ENCODE peak calls at places on chromosomes 6 and 20, in four cellular contexts. H is GM23248, O is mesendoderm, F is IMR-90. I is an unnamed sample.

GRCh38 chr6:30463651-30464618 is 25.4 kb upstream of the HLA-E start:
- DNase-seq in H (peak; percentile 68), O (no peak), F (peak; percentile 50), I (no peak)

GRCh38 chr6:156190270-156190669 is 586.9 kb upstream of the ARID1B start:
- DNase-seq in O (no peak), H (no peak), F (no peak), I (no peak)

GRCh38 chr6:43990627-43991619 is 136.3 kb downstream of the MRPL14 start:
- DNase-seq in H (peak; percentile 55), O (no peak), F (peak; percentile 89), I (no peak)

GRCh38 chr20:47985092-47985850 is 200.0 kb upstream of the SULF2 start:
- DNase-seq in F (peak; percentile 18), O (peak; percentile 64), H (peak; percentile 49), I (no peak)

GRCh38 chr6:24566020-24566752 is 71.4 kb downstream of the ALDH5A1 start:
- DNase-seq in H (peak; percentile 45), O (no peak), F (peak; percentile 10), I (no peak)

GRCh38 chr6:37103169-37104039 is 66.5 kb upstream of the PIM1 start:
- DNase-seq in F (no peak), H (peak; percentile 57), O (peak; percentile 46), I (peak; percentile 11)

GRCh38 chr6:22043284-22043962 is 253.4 kb downstream of the PRL start:
- DNase-seq in O (peak; percentile 31), F (peak; percentile 31), H (peak; percentile 22), I (no peak)

GRCh38 chr20:57330998-57331397 is 1.4 kb downstream of the SPO11 start:
- DNase-seq in F (no peak), H (peak; percentile 75), O (no peak), I (no peak)

GRCh38 chr6:33826537-33826936 is 22.7 kb upstream of the MLN start:
- DNase-seq in H (no peak), F (no peak), O (no peak), I (no peak)

GRCh38 chr20:4853004-4853403 is 131.3 kb downstream of the PRND start:
- DNase-seq in O (no peak), H (no peak), F (no peak), I (no peak)

GRCh38 chr6:153588328-153588727 is 450.7 kb upstream of the OPRM1 start:
- DNase-seq in H (no peak), O (no peak), F (no peak), I (no peak)

GRCh38 chr6:19836799-19837510 is at the start of gene ID4:
- DNase-seq in O (peak; percentile 99), F (peak; percentile 96), H (peak; percentile 99), I (peak; percentile 94)

GRCh38 chr6:151443911-151444621 is 7.9 kb downstream of the RMND1 start:
- DNase-seq in O (no peak), H (no peak), F (no peak), I (no peak)

GRCh38 chr6:5036309-5036708 is 32.5 kb upstream of the RPP40 start:
- DNase-seq in H (peak; percentile 86), F (peak; percentile 67), O (peak; percentile 95), I (no peak)

GRCh38 chr20:24676353-24676977 is 207.0 kb downstream of the SYNDIG1 start:
- DNase-seq in O (no peak), H (no peak), F (no peak), I (no peak)

GRCh38 chr6:5071216-5071615 is 13.9 kb upstream of the PPP1R3G start:
- DNase-seq in O (no peak), H (no peak), F (no peak), I (no peak)

GRCh38 chr6:169559001-169559441 is 142.8 kb downstream of the WDR27 start:
- DNase-seq in F (peak; percentile 37), O (no peak), H (peak; percentile 63), I (no peak)

GRCh38 chr6:18425218-18425617 is 38.1 kb downstream of the RNF144B start:
- DNase-seq in F (no peak), H (no peak), O (peak; percentile 23), I (no peak)

GRCh38 chr6:119891638-119892037 is 542.1 kb upstream of the MAN1A1 start:
- DNase-seq in F (no peak), O (no peak), H (no peak), I (no peak)

GRCh38 chr6:165663283-165663735 is 268 bp upstream of the PDE10A start:
- DNase-seq in H (peak; percentile 40), O (peak; percentile 63), F (peak; percentile 61), I (no peak)

GRCh38 chr6:159099311-159099710 is 54.5 kb upstream of the TAGAP start:
- DNase-seq in H (no peak), O (no peak), F (no peak), I (no peak)

GRCh38 chr6:37648465-37649330 is 49.0 kb downstream of the MDGA1 start:
- DNase-seq in O (peak; percentile 98), F (no peak), H (peak; percentile 41), I (no peak)

GRCh38 chr6:45174045-45174444 is 154.1 kb upstream of the RUNX2 start:
- DNase-seq in F (no peak), O (no peak), H (no peak), I (no peak)

GRCh38 chr6:87407531-87407895 is 259 bp upstream of the CFAP206 start:
- DNase-seq in O (no peak), F (peak; percentile 41), H (peak; percentile 79), I (no peak)

GRCh38 chr6:83536034-83536646 is 23.8 kb downstream of the PRSS35 start:
- DNase-seq in O (peak; percentile 73), F (peak; percentile 53), H (peak; percentile 64), I (no peak)

GRCh38 chr6:158706369-158706982 is 56.6 kb downstream of the SYTL3 start:
- DNase-seq in O (peak; percentile 96), F (peak; percentile 51), H (peak; percentile 77), I (no peak)

GRCh38 chr6:44176935-44177509 is 18.4 kb downstream of the CAPN11 start:
- DNase-seq in F (no peak), O (no peak), H (no peak), I (no peak)

GRCh38 chr6:144908004-144908403 is 622.9 kb downstream of the UTRN start:
- DNase-seq in H (no peak), F (peak; percentile 54), O (no peak), I (no peak)

GRCh38 chr6:168318579-168319278 is 848 bp downstream of the DACT2 start:
- DNase-seq in F (no peak), O (no peak), H (no peak), I (no peak)
- H3K4me3 ChIP-seq in F (no peak overlapping the region), O (no peak overlapping the region), H (no peak overlapping the region), I (no peak overlapping the region)

GRCh38 chr20:46348231-46348803 is 40.0 kb upstream of the CDH22 start:
- DNase-seq in H (peak; percentile 66), F (peak; percentile 22), O (peak; percentile 94), I (no peak)
- H3K4me3 ChIP-seq in H (no peak overlapping the region), F (no peak overlapping the region), O (no peak overlapping the region), I (no peak overlapping the region)

GRCh38 chr6:35511980-35512379 is 716 bp downstream of the TULP1 start:
- DNase-seq in O (no peak), F (no peak), H (no peak), I (no peak)

GRCh38 chr6:35516712-35517111 is 4.0 kb upstream of the TULP1 start:
- DNase-seq in H (no peak), O (no peak), F (no peak), I (no peak)

GRCh38 chr6:35511183-35511941 is 1.3 kb downstream of the TULP1 start:
- DNase-seq in O (no peak), H (no peak), F (no peak), I (no peak)

GRCh38 chr6:35514587-35514986 is 1.9 kb upstream of the TULP1 start:
- DNase-seq in O (no peak), F (no peak), H (no peak), I (no peak)

GRCh38 chr6:35512740-35513139 is at the start of gene TULP1:
- DNase-seq in O (no peak), H (no peak), F (no peak), I (no peak)
- H3K4me3 ChIP-seq in O (no peak within 1 kb of the TSS), H (no peak within 1 kb of the TSS), F (no peak within 1 kb of the TSS), I (no peak within 1 kb of the TSS)

GRCh38 chr6:168013250-168013915 is 15.9 kb downstream of the KIF25 start:
- DNase-seq in H (no peak), F (no peak), O (no peak), I (no peak)
- H3K4me3 ChIP-seq in H (no peak overlapping the region), F (no peak overlapping the region), O (no peak overlapping the region), I (no peak overlapping the region)

GRCh38 chr6:26743157-26743821 is 83.7 kb upstream of the ZNF322 start:
- DNase-seq in H (peak; percentile 56), O (peak; percentile 93), F (peak; percentile 78), I (no peak)

GRCh38 chr6:26739811-26740210 is 80.3 kb upstream of the ZNF322 start:
- DNase-seq in O (no peak), H (no peak), F (no peak), I (no peak)

DNA sequence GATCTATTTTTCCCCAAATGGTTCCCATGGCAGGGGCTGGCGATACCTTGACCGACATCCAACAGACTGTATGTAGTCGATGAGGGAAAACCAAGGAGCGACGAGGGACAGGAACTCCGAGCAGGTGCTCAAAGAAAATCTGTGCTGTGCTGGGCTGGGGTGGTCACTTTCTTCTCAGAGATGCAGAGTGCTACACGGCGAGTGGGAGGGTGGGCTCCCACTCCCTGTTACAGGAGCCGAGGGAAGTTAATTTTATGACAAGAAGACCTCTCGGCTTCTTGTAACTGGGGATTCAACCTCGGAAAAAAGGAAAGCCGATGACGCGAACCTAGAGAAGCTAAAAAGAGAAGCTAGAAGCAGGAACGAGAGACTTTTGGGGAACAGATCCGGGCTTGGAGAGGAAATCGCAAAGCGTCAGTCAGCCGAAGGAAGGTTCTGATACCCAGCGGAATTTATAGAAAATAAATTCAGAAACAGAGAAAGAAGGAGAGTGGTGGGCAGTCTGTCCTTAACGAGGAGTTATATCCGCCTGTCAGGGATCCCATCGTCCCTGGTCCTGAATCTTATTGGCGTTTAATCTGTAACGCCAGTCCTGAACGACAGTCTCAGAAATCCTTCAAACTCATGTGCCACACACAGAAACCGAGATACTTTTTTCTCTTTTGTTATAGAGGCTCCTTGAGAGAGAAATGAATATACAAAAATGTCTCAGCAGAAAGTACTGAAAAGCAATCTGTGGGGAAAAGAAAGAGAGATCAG is 84.6 kb upstream of the ZNF322 start:
- DNase-seq in H (peak; percentile 14), O (peak; percentile 67), F (no peak), I (no peak)
- H3K4me3 ChIP-seq in H (peak overlapping the region; percentile 42), O (peak overlapping the region; percentile 30), F (peak overlapping the region; percentile 9), I (no peak overlapping the region)

GRCh38 chr20:6533828-6534388 is 233.6 kb upstream of the BMP2 start:
- DNase-seq in O (no peak), H (peak; percentile 73), F (peak; percentile 88), I (no peak)
- H3K4me3 ChIP-seq in O (no peak overlapping the region), H (peak overlapping the region; percentile 60), F (peak overlapping the region; percentile 51), I (peak overlapping the region; percentile 25)

DNA sequence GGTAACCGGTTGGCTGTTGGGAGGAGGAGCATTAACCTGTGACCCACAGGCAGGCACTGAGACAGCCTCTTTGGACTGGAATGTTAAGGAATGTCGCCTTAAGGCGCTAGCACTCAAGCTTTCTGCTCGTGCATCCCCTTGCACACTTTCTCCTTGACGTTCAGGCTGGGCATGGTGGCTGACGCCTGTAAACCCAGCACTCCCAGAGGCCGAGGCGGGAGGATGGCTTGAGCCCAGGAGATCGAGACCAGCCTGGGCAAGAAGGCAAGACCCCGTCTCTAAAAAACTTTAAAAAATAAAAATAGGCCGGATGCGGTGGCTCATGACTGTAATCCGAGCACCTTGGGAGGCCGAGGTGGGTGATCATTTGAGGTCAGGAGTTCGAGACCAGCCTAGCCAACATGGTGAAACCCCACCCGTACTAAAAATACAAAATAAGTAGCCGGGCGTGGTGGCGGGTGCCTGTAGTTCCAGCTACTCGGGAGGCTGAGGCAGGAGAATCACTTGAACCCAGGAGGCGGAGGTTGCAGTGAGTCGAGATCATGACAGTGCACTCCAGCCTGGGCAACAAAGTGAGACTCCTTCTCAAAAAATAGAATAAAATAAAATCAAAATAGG is 1.9 kb upstream of the GID8 start:
- DNase-seq in H (no peak), F (no peak), O (peak; percentile 78), I (no peak)
- H3K4me3 ChIP-seq in H (peak overlapping the region; percentile 98), F (no peak overlapping the region), O (no peak overlapping the region), I (peak overlapping the region; percentile 91)